ENCODE peak calls at places on chromosomes 2 and 18, in seven cellular contexts. One of them, this sample, is unnamed.

GRCh38 chr18:13381907-13382682 is 163.5 kb downstream of the LDLRAD4 start:
- DNase-seq in DND-41: no peak
- DNase-seq in GM23338: no peak
- DNase-seq in GM23248: peak
- DNase-seq in endothelial cell of umbilical vein: peak
- DNase-seq in fibroblast of lung: peak
- DNase-seq in neural progenitor cell: no peak
- DNase-seq in this sample: no peak

GRCh38 chr2:120616261-120616660 is 119.4 kb upstream of the GLI2 start:
- DNase-seq in DND-41: no peak
- DNase-seq in GM23338: no peak
- DNase-seq in GM23248: no peak
- DNase-seq in endothelial cell of umbilical vein: no peak
- DNase-seq in fibroblast of lung: no peak
- DNase-seq in neural progenitor cell: no peak
- DNase-seq in this sample: no peak

GRCh38 chr2:98913916-98914712 is 21.9 kb downstream of the CRACDL start:
- DNase-seq in DND-41: no peak
- DNase-seq in GM23338: no peak
- DNase-seq in GM23248: no peak
- DNase-seq in endothelial cell of umbilical vein: no peak
- DNase-seq in fibroblast of lung: no peak
- DNase-seq in neural progenitor cell: no peak
- DNase-seq in this sample: peak

GRCh38 chr18:8499810-8500663 is 109.2 kb upstream of the RAB12 start:
- DNase-seq in DND-41: no peak
- DNase-seq in GM23338: no peak
- DNase-seq in GM23248: no peak
- DNase-seq in endothelial cell of umbilical vein: no peak
- DNase-seq in fibroblast of lung: no peak
- DNase-seq in neural progenitor cell: no peak
- DNase-seq in this sample: peak

GRCh38 chr18:44729631-44730101 is 49.0 kb downstream of the SETBP1 start:
- DNase-seq in DND-41: peak
- DNase-seq in GM23338: no peak
- DNase-seq in GM23248: peak
- DNase-seq in endothelial cell of umbilical vein: no peak
- DNase-seq in fibroblast of lung: peak
- DNase-seq in neural progenitor cell: no peak
- DNase-seq in this sample: no peak

GRCh38 chr18:62839874-62840713 is 124.8 kb downstream of the PHLPP1 start:
- DNase-seq in DND-41: no peak
- DNase-seq in GM23338: no peak
- DNase-seq in GM23248: peak
- DNase-seq in endothelial cell of umbilical vein: no peak
- DNase-seq in fibroblast of lung: peak
- DNase-seq in neural progenitor cell: no peak
- DNase-seq in this sample: peak

GRCh38 chr18:63648241-63648640 is 4.2 kb upstream of the SERPINB4 start:
- DNase-seq in DND-41: no peak
- DNase-seq in GM23338: no peak
- DNase-seq in GM23248: peak
- DNase-seq in endothelial cell of umbilical vein: no peak
- DNase-seq in fibroblast of lung: no peak
- DNase-seq in neural progenitor cell: no peak
- DNase-seq in this sample: peak

GRCh38 chr18:45282101-45282812 is 333.0 kb upstream of the SLC14A2 start:
- DNase-seq in DND-41: no peak
- DNase-seq in GM23338: no peak
- DNase-seq in GM23248: peak
- DNase-seq in endothelial cell of umbilical vein: no peak
- DNase-seq in fibroblast of lung: no peak
- DNase-seq in neural progenitor cell: no peak
- DNase-seq in this sample: no peak

GRCh38 chr2:140248623-140249022 is 1468.4 kb upstream of the NXPH2 start:
- DNase-seq in DND-41: no peak
- DNase-seq in GM23338: no peak
- DNase-seq in GM23248: no peak
- DNase-seq in endothelial cell of umbilical vein: no peak
- DNase-seq in fibroblast of lung: peak
- DNase-seq in neural progenitor cell: no peak
- DNase-seq in this sample: no peak

GRCh38 chr2:235325126-235325525 is 168.7 kb upstream of the AGAP1 start:
- DNase-seq in DND-41: no peak
- DNase-seq in GM23338: peak
- DNase-seq in GM23248: no peak
- DNase-seq in endothelial cell of umbilical vein: no peak
- DNase-seq in fibroblast of lung: no peak
- DNase-seq in neural progenitor cell: no peak
- DNase-seq in this sample: no peak

DNA sequence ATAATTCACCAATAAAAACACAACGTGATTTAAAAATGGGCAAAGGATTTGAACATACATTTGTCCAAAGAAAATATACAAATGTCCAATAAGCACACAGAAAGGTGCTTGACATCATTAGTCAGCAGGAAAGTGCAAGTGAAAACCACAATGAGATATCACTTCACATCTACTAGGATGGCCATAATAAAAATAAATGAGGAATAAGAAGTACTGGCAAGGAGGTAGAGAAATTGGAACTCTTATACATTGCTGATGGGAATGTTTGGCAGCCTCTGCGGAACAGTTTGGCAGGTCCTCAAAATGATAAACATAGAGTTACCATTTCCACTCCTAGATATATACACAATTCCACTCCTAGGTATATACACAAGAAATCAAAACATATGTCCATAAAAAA is 51.0 kb upstream of the PGAP1 start:
- DNase-seq in DND-41: no peak
- DNase-seq in GM23338: no peak
- DNase-seq in GM23248: no peak
- DNase-seq in endothelial cell of umbilical vein: peak
- DNase-seq in fibroblast of lung: peak
- DNase-seq in neural progenitor cell: no peak
- DNase-seq in this sample: no peak
- H3K4me2 ChIP-seq in DND-41: no peak
- H3K4me2 ChIP-seq in GM23338: no peak
- H3K4me2 ChIP-seq in GM23248: no peak
- H3K4me2 ChIP-seq in endothelial cell of umbilical vein: no peak
- H3K4me2 ChIP-seq in fibroblast of lung: no peak
- H3K4me2 ChIP-seq in neural progenitor cell: no peak
- H3K4me2 ChIP-seq in this sample: no peak

GRCh38 chr2:172088245-172089004 is 3.1 kb downstream of the DLX1 start:
- DNase-seq in DND-41: no peak
- DNase-seq in GM23338: peak
- DNase-seq in GM23248: no peak
- DNase-seq in endothelial cell of umbilical vein: no peak
- DNase-seq in fibroblast of lung: no peak
- DNase-seq in neural progenitor cell: peak
- DNase-seq in this sample: no peak
- TF ChIP-seq EZH2 in DND-41: no peak
- TF ChIP-seq EZH2 in GM23338: peak
- TF ChIP-seq EZH2 in GM23248: no peak
- TF ChIP-seq EZH2 in endothelial cell of umbilical vein: peak
- TF ChIP-seq EZH2 in fibroblast of lung: peak
- TF ChIP-seq EZH2 in neural progenitor cell: peak
- TF ChIP-seq EZH2 in this sample: no peak

GRCh38 chr2:106649306-106649705 is 162.1 kb downstream of the CD8B2 start:
- DNase-seq in DND-41: no peak
- DNase-seq in GM23338: no peak
- DNase-seq in GM23248: peak
- DNase-seq in endothelial cell of umbilical vein: no peak
- DNase-seq in fibroblast of lung: no peak
- DNase-seq in neural progenitor cell: no peak
- DNase-seq in this sample: peak

GRCh38 chr2:106642679-106643078 is 155.5 kb downstream of the CD8B2 start:
- DNase-seq in DND-41: no peak
- DNase-seq in GM23338: no peak
- DNase-seq in GM23248: no peak
- DNase-seq in endothelial cell of umbilical vein: no peak
- DNase-seq in fibroblast of lung: no peak
- DNase-seq in neural progenitor cell: no peak
- DNase-seq in this sample: no peak

DNA sequence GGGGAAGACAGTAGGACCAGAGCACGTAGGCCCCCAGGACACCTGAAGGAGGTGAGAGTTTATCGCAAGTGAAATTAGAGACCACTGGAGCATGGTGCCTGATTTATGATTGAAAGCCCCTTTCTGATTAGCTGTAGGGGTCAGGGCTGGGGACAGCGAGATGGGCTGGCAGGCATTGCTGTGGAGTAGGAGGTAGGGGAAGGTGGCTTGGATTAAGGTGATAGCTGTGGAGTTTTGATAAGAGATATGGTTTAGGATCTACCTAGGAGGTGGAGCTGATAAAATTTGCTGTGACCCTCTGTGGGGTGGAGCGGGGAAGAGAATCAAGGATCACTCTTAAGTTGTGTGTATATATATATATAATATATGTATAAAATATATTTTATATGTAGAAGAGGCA is 157.5 kb downstream of the CD8B2 start:
- DNase-seq in DND-41: no peak
- DNase-seq in GM23338: no peak
- DNase-seq in GM23248: no peak
- DNase-seq in endothelial cell of umbilical vein: no peak
- DNase-seq in fibroblast of lung: no peak
- DNase-seq in neural progenitor cell: no peak
- DNase-seq in this sample: no peak
- H3K4me2 ChIP-seq in DND-41: no peak
- H3K4me2 ChIP-seq in GM23338: no peak
- H3K4me2 ChIP-seq in GM23248: no peak
- H3K4me2 ChIP-seq in endothelial cell of umbilical vein: no peak
- H3K4me2 ChIP-seq in fibroblast of lung: no peak
- H3K4me2 ChIP-seq in neural progenitor cell: no peak
- H3K4me2 ChIP-seq in this sample: no peak

DNA sequence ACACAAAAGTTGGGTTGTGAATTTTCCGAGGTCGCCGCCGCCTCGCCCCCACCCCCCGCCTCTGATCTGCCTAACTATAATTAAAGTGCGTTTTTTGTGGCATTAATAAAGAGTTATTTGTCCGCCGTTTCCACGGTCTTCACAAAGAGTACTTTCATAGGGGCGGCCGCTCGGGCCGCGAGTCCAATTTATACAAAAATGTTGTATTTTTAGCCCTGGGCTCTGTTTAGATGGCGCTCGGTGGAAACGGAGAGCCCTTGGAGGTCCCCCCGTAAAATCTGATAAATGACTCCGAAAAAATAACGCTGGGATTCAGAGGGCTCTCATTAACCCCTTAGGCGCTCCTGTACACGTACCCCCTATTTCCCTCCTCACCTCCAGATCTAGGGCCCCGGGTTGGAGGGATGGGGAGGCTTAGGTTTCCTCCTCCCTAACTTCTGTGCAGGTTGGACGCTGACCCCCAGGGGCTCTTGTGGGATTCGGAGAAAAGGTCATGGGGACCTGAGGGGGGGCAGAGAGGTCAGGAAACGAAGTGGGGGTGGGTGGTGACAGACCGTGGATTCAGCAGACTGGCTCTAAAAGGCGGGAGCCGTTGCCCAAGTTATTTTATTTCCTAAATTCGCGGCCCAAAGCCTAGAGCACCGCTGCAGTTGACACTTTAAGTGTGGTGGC is 1.9 kb downstream of the CYP26B1 start:
- DNase-seq in DND-41: no peak
- DNase-seq in GM23338: peak
- DNase-seq in GM23248: peak
- DNase-seq in endothelial cell of umbilical vein: no peak
- DNase-seq in fibroblast of lung: no peak
- DNase-seq in neural progenitor cell: no peak
- DNase-seq in this sample: no peak
- TF ChIP-seq EZH2 in DND-41: no peak
- TF ChIP-seq EZH2 in GM23338: peak
- TF ChIP-seq EZH2 in GM23248: no peak
- TF ChIP-seq EZH2 in endothelial cell of umbilical vein: no peak
- TF ChIP-seq EZH2 in fibroblast of lung: no peak
- TF ChIP-seq EZH2 in neural progenitor cell: peak
- TF ChIP-seq EZH2 in this sample: no peak

GRCh38 chr18:48935433-48935774 is 15.4 kb downstream of the SMAD7 start:
- DNase-seq in DND-41: no peak
- DNase-seq in GM23338: no peak
- DNase-seq in GM23248: no peak
- DNase-seq in endothelial cell of umbilical vein: no peak
- DNase-seq in fibroblast of lung: no peak
- DNase-seq in neural progenitor cell: no peak
- DNase-seq in this sample: no peak
- H3K4me2 ChIP-seq in DND-41: no peak
- H3K4me2 ChIP-seq in GM23338: peak
- H3K4me2 ChIP-seq in GM23248: peak
- H3K4me2 ChIP-seq in endothelial cell of umbilical vein: no peak
- H3K4me2 ChIP-seq in fibroblast of lung: peak
- H3K4me2 ChIP-seq in neural progenitor cell: no peak
- H3K4me2 ChIP-seq in this sample: no peak

GRCh38 chr2:23617167-23617787 is 232.3 kb downstream of the KLHL29 start:
- DNase-seq in DND-41: no peak
- DNase-seq in GM23338: no peak
- DNase-seq in GM23248: peak
- DNase-seq in endothelial cell of umbilical vein: peak
- DNase-seq in fibroblast of lung: peak
- DNase-seq in neural progenitor cell: no peak
- DNase-seq in this sample: no peak
- TF ChIP-seq EZH2 in DND-41: no peak
- TF ChIP-seq EZH2 in GM23338: no peak
- TF ChIP-seq EZH2 in GM23248: no peak
- TF ChIP-seq EZH2 in endothelial cell of umbilical vein: peak
- TF ChIP-seq EZH2 in fibroblast of lung: no peak
- TF ChIP-seq EZH2 in neural progenitor cell: no peak
- TF ChIP-seq EZH2 in this sample: no peak

DNA sequence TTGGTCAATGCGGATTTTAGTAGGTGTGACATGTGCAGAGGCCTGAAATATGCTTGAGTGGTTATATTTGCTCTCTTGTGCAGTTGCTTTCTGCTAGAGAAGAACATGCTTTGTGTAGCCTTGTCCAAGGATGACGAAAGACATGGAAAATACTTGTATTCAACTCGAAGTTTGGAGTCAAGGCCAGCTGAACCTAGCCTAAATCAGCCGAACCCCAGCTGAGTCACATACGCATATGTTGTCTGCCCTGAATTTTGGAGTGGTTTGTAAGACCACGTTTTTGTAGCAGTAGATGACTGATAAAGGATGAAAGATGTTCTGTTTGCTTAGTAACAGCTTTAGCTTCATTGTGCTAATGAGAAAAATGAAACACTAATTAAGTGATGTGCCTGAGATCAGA is 22.5 kb upstream of the SPAG16 start:
- DNase-seq in DND-41: no peak
- DNase-seq in GM23338: no peak
- DNase-seq in GM23248: peak
- DNase-seq in endothelial cell of umbilical vein: no peak
- DNase-seq in fibroblast of lung: no peak
- DNase-seq in neural progenitor cell: no peak
- DNase-seq in this sample: no peak
- H3K4me2 ChIP-seq in DND-41: no peak
- H3K4me2 ChIP-seq in GM23338: no peak
- H3K4me2 ChIP-seq in GM23248: no peak
- H3K4me2 ChIP-seq in endothelial cell of umbilical vein: no peak
- H3K4me2 ChIP-seq in fibroblast of lung: no peak
- H3K4me2 ChIP-seq in neural progenitor cell: no peak
- H3K4me2 ChIP-seq in this sample: no peak

This sample was measured in PC-3.